ENCODE peak calls at places on chromosomes 2 and 18, in nine cellular contexts. N is T-helper 9 cell; H is right atrium auricular region; V is posterior cingulate gyrus; S is neural crest cell; T is activated effector memory CD4-positive, alpha-beta T cell treated with anti-CD3 and anti-CD28 coated beads, Interleukin-2, amount 50 U/mL, for 16 hours; B is Right ventricle myocardium superior; Z is MV-4-11; W is GF-D8. R is an unnamed sample.

GRCh38 chr18:75857558-75857957 is 430.1 kb upstream of the SMIM21 start:
- DNase-seq in H (no peak), Z (no peak), V (no peak), S (no peak), B (no peak), W (no peak), N (no peak), T (no peak), R (no peak)

GRCh38 chr18:12657849-12658829 is at the start of gene SPIRE1:
- DNase-seq in H (peak), V (peak), N (peak), Z (no peak), B (peak), S (peak), T (peak), W (no peak), R (peak)

GRCh38 chr18:11387880-11388279 is 221.5 kb upstream of the SLC35G4 start:
- DNase-seq in T (no peak), Z (peak), N (no peak), W (peak), S (no peak), V (no peak), B (peak), H (no peak), R (peak)

GRCh38 chr2:223545406-223545805 is 56.8 kb downstream of the SCG2 start:
- DNase-seq in Z (no peak), N (no peak), H (no peak), V (no peak), B (no peak), T (no peak), W (no peak), S (no peak), R (no peak)

GRCh38 chr18:47736376-47737140 is 193.9 kb downstream of the SMAD2 start:
- DNase-seq in N (no peak), S (no peak), T (peak), H (no peak), V (no peak), B (no peak), Z (no peak), W (no peak), R (no peak)

GRCh38 chr2:96801464-96802280 is 14.4 kb upstream of the CNNM3 start:
- DNase-seq in B (no peak), N (no peak), S (no peak), W (no peak), Z (no peak), H (no peak), T (no peak), V (no peak), R (no peak)

GRCh38 chr2:199668648-199669047 is 182.3 kb downstream of the FTCDNL1 start:
- DNase-seq in T (no peak), S (no peak), Z (no peak), W (no peak), V (no peak), N (no peak), B (no peak), H (no peak), R (no peak)

GRCh38 chr2:36329746-36330145 is 25.8 kb upstream of the CRIM1 start:
- DNase-seq in W (no peak), T (no peak), N (no peak), Z (no peak), V (no peak), S (no peak), H (no peak), B (no peak), R (no peak)

GRCh38 chr18:23058746-23059440 is 76.4 kb upstream of the CABLES1 start:
- DNase-seq in V (no peak), W (no peak), B (no peak), S (no peak), Z (no peak), H (no peak), N (no peak), T (no peak), R (no peak)

GRCh38 chr2:164314148-164314547 is 307.1 kb downstream of the GRB14 start:
- DNase-seq in T (no peak), N (no peak), B (no peak), H (no peak), S (no peak), V (no peak), Z (no peak), W (no peak), R (no peak)

GRCh38 chr18:615773-616172 is 19.0 kb downstream of the CLUL1 start:
- DNase-seq in W (no peak), H (no peak), B (no peak), T (no peak), Z (no peak), V (no peak), N (no peak), S (no peak), R (no peak)

GRCh38 chr2:145038041-145038525 is 518.2 kb upstream of the ZEB2 start:
- DNase-seq in T (no peak), N (no peak), H (no peak), V (peak), W (no peak), B (no peak), S (no peak), Z (no peak), R (no peak)

GRCh38 chr2:11396690-11396985 is 52.2 kb upstream of the ROCK2 start:
- DNase-seq in W (no peak), T (no peak), H (no peak), B (no peak), Z (no peak), S (no peak), V (no peak), N (no peak), R (no peak)

GRCh38 chr18:35890323-35890722 is 82.2 kb upstream of the RMP24 start:
- DNase-seq in S (no peak), T (no peak), V (no peak), H (no peak), B (no peak), Z (no peak), W (no peak), N (no peak), R (no peak)

GRCh38 chr2:400988-401679 is 113.2 kb upstream of the ALKAL2 start:
- DNase-seq in B (no peak), N (no peak), Z (no peak), T (no peak), V (no peak), W (no peak), S (no peak), H (no peak), R (no peak)

GRCh38 chr18:23864620-23865019 is 149.9 kb upstream of the TTC39C start:
- DNase-seq in N (peak), T (peak), Z (peak), W (peak), S (no peak), H (no peak), B (no peak), V (no peak), R (no peak)

GRCh38 chr2:77521931-77522470 is at the start of gene LRRTM4:
- DNase-seq in N (no peak), S (no peak), B (no peak), T (no peak), W (no peak), V (peak), H (no peak), Z (no peak), R (peak)

R was measured in HuH-7.